ENCODE peak calls at places on chromosomes 3 and 15, in six cellular contexts. S is astrocyte of the hippocampus, C is T-helper 1 cell, V is head of caudate nucleus, B is H9, M is astrocyte of the spinal cord. J is an unnamed sample.

GRCh38 chr3:186724911-186725310 is 7.8 kb downstream of the KNG1 start:
- DNase-seq in M (no peak), S (no peak), V (no peak), C (no peak), B (peak; percentile 41), J (no peak)

GRCh38 chr3:142889263-142890014 is 556 bp upstream of the PCOLCE2 start:
- DNase-seq in C (no peak), S (no peak), M (no peak), V (no peak), B (no peak), J (no peak)

GRCh38 chr3:53247619-53248018 is 8.2 kb downstream of the TKT start:
- DNase-seq in M (no peak), V (no peak), B (no peak), C (no peak), S (no peak), J (no peak)

GRCh38 chr3:139441656-139442055 is 34.7 kb downstream of the RBP2 start:
- DNase-seq in M (no peak), V (no peak), S (peak; percentile 8), B (no peak), C (no peak), J (no peak)

GRCh38 chr15:67824900-67825879 is at the start of gene SKOR1:
- DNase-seq in B (peak; percentile 80), M (peak; percentile 26), C (no peak), V (no peak), S (peak; percentile 76), J (no peak)

GRCh38 chr3:71640549-71640948 is 57.0 kb upstream of the FOXP1 start:
- DNase-seq in B (no peak), M (no peak), V (no peak), C (no peak), S (no peak), J (no peak)

GRCh38 chr3:2839886-2840285 is 270.3 kb downstream of the IL5RA start:
- DNase-seq in V (no peak), S (no peak), C (no peak), B (no peak), M (no peak), J (peak; percentile 78)

GRCh38 chr3:151979914-151980313 is 106.5 kb downstream of the SUCNR1 start:
- DNase-seq in M (no peak), S (no peak), B (no peak), V (no peak), C (no peak), J (no peak)

GRCh38 chr3:191234216-191234615 is 35.2 kb downstream of the OSTN start:
- DNase-seq in C (no peak), V (no peak), M (no peak), S (no peak), B (no peak), J (no peak)

GRCh38 chr3:100954990-100955389 is 38.2 kb downstream of the ABI3BP start:
- DNase-seq in M (peak; percentile 87), V (no peak), S (peak; percentile 58), C (no peak), B (no peak), J (peak; percentile 73)

GRCh38 chr3:43794776-43795175 is 104.0 kb downstream of the ABHD5 start:
- DNase-seq in S (peak; percentile 23), B (peak; percentile 12), C (no peak), M (peak; percentile 23), V (no peak), J (peak; percentile 71)